ENCODE peak calls at places on chromosome 17, in four cellular contexts. D, W, O and K are unnamed samples.
A peak's percentile ranks its signal among the peaks of the same experiment; 100 is the strongest.

GRCh38 chr17:69358688-69359596 is 32.0 kb upstream of the ABCA5 start:
- DNase-seq in W (peak; percentile 6), O (no peak), D (peak; percentile 29), K (peak; percentile 44)

GRCh38 chr17:19023209-19023999 is 18.8 kb upstream of the FAM83G start:
- DNase-seq in O (no peak), W (peak; percentile 53), D (no peak), K (no peak)

GRCh38 chr17:29162909-29163341 is 17.3 kb downstream of the MYO18A start:
- DNase-seq in D (no peak), W (peak; percentile 95), O (no peak), K (no peak)

GRCh38 chr17:9115446-9116265 is 94.3 kb downstream of the NTN1 start:
- DNase-seq in W (peak; percentile 9), O (peak; percentile 6), D (peak; percentile 78), K (peak; percentile 4)

GRCh38 chr17:20206591-20206990 is 197.4 kb downstream of the SPECC1 start:
- DNase-seq in W (no peak), O (peak; percentile 83), D (peak; percentile 73), K (no peak)

GRCh38 chr17:76866774-76867577 is 1.2 kb upstream of the MGAT5B start:
- DNase-seq in W (no peak), D (no peak), O (peak; percentile 60), K (no peak)

GRCh38 chr17:50203086-50203485 is 1.7 kb upstream of the COL1A1 start:
- DNase-seq in W (no peak), O (peak; percentile 55), D (no peak), K (no peak)

GRCh38 chr17:74759243-74759801 is 10.9 kb downstream of the NHERF1 start:
- DNase-seq in W (no peak), O (no peak), D (no peak), K (no peak)

GRCh38 chr17:15510361-15510760 is 42.9 kb upstream of the CDRT4 start:
- DNase-seq in W (no peak), D (peak; percentile 41), O (peak; percentile 83), K (no peak)

GRCh38 chr17:55381017-55381770 is 40.4 kb downstream of the MMD start:
- DNase-seq in O (no peak), D (no peak), W (no peak), K (no peak)

DNA sequence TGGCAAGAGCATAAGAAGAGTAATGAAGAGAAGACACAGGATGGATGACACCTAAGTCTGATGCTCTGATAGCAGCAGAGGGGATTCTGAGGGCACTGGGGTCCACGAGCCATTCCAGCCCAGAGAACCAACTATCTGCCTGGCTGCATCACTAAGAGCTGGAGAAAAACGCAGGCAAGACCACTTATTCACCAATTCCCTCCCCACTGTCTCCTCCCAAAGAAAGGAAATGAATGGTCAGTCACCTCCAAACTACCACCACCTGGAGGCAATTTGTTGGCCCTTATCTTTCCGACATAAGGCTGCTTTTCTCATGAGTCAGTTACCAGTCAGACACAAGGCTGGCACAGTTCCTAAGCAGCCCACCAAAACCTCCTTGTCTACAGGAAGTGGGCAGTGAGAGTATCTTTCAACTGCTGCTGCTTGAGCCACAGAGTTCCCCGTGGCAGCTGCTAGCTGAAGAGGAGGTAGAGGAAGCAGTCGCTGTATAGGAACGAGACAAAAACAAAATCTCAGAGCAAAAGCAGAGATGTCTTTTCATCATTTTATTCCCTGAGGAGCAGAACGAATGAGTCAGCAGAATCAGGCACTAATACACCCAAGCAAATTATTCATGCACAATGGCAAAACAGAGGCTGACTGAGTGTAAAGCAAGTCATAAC is 111.1 kb downstream of the SMG6 start:
- DNase-seq in D (peak; percentile 76), O (peak; percentile 99), W (peak; percentile 42), K (no peak)
- TF ChIP-seq MAZ in D (no peak), O (peak; percentile 15), W (no peak), K (no peak)

GRCh38 chr17:58268774-58269556 is 11.8 kb downstream of the MPO start:
- DNase-seq in D (no peak), O (no peak), W (no peak), K (no peak)

GRCh38 chr17:58267347-58268324 is 13.1 kb downstream of the MPO start:
- DNase-seq in D (no peak), O (no peak), W (no peak), K (no peak)

GRCh38 chr17:58265902-58266875 is 14.5 kb downstream of the MPO start:
- DNase-seq in O (no peak), D (no peak), W (no peak), K (no peak)

GRCh38 chr17:58269557-58270291 is 11.0 kb downstream of the MPO start:
- DNase-seq in O (no peak), D (no peak), W (no peak), K (no peak)

DNA sequence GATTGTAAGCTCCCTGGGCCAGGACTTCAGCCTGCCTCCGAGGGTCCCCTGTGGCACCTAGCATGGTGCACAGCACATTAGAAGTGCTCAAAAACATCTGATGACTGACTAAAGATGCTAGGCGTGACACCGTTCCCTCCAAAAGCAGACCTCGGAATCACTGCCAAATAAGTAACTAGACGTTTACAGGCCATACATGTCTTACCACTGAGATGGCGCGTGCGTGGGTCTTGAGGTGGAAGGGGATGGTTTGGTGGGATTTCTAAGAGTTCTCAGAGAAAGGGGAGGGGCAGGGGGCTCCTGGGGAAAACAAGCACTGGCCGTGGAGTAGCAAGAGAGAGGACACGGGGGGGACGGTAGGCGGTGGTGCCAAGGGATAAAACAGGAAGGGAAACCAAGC is 12.4 kb downstream of the MPO start:
- DNase-seq in D (no peak), O (no peak), W (no peak), K (no peak)
- TF ChIP-seq MAZ in D (no peak), O (no peak), W (no peak), K (no peak)

DNA sequence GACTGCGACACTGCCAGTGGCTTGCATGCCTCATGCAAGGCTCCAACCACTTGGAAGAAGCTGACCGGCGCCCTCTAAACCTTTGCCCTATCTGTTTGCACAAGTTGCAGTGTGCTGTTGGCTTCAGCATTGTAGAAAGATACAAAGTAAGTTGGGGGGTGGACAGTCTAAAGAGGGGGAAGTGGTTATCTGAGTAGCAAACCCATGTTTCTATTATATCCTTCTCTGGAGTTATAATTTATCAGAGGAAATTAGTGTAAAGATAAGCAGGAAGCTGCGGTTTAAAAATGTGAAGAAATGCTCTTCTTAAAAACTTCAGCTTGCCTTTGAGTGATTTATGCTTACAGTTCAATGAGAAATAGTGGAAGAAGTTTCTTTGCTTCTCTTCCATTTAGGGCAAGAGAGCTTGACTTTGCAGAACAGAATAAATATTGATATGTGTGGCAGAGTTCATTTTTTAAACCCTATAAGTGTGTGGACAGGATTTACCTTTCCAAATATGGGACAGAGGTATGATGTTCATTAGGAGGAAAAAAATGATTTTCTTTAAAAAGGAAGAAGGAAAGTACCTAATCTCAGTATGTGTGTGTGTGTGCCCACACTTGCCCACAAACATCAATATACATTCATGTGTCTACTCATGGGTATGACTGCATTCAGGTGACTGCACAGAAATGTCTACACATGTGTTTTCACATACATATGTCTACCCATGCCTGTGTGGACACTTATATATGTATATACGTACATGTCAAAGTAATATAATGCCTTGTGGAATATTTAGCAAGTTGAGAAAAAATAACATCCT is 8.1 kb downstream of the AMZ2 start:
- DNase-seq in D (no peak), O (no peak), W (peak; percentile 64), K (peak; percentile 40)
- TF ChIP-seq MAZ in D (no peak), O (no peak), W (no peak), K (no peak)

DNA sequence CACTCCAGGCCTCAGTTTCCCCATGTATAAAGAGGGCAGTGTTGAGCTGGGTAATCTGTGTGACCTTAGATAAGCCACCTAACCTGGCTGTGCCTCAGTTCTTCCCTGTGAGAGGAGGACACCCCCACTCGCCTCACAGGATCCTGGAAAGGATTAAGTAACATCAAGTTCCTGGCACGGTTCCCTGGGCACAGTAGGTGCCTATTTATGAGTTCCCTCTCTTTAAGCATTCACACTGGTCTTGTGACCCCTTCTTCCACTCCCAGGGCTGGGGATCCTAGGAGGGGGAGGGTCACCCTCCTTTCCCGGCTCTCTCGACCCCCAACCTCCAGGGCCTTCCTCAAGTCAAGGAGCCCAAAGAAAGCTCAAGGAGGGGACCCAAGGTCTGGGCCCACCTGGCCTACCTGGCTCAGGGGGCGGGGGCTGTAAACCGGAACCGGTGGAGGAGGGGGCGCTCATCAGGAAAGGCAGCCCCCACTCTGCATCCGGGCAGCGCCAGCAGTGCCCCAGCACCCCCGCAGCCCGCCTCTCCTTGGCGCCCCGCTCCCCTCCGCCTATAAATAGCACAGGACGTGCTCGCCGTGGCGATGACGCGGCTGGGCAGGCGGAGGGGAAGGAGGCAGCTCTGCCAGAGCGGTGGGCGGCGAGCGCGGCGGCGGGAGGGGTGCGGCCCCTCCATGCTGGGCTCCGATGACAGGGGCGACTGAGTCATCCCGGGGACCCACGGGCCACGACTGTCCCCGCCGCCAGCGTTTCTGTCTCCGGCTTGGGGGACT is 9.4 kb downstream of the RPL19 start:
- DNase-seq in O (peak; percentile 69), D (no peak), W (no peak), K (no peak)
- TF ChIP-seq MAZ in O (peak; percentile 82), D (no peak), W (no peak), K (no peak)

GRCh38 chr17:6508519-6509294 is 47.6 kb downstream of the PITPNM3 start:
- DNase-seq in W (no peak), O (no peak), D (no peak), K (no peak)

GRCh38 chr17:6509921-6510320 is 46.4 kb downstream of the PITPNM3 start:
- DNase-seq in D (no peak), W (no peak), O (no peak), K (no peak)

GRCh38 chr17:6512552-6512951 is 43.8 kb downstream of the PITPNM3 start:
- DNase-seq in D (no peak), W (no peak), O (peak; percentile 13), K (no peak)

GRCh38 chr17:6509295-6509771 is 47.0 kb downstream of the PITPNM3 start:
- DNase-seq in D (no peak), O (peak; percentile 37), W (peak; percentile 18), K (no peak)

DNA sequence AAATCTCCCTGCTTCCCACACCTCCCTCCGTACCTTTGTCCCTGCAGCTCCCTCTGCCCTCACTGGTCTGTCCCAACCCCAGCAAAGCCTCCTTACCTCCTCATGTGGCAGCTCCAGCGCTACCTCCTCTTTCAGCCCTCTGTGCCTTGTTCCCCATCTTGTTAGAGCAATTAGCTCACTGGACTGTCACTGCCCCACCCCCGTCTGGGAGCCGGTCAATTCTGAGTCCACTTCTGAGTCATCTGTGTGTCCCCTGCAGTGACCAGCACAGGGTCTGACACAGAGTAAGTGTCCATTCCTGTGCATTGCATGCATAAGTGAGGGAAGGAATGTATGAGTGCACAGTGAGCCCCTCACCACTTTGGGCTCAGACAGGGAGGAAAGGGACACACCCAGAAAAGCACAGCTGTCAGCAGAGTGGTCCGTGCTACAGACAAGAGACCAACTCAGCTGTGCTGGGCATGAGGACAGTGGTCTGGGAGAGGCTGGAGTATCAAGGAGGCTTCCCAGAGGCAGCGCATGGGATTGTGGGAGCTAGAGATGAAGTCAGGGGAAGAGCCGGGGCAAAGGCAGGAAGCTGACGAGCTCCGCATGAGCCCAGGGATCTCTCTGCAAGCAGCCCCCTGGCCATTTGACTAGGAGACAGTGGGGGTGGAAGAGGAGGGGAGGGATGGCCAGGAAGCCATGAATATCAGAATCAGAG is 45.9 kb downstream of the PITPNM3 start:
- DNase-seq in W (peak; percentile 13), O (peak; percentile 28), D (no peak), K (no peak)
- TF ChIP-seq MAZ in W (no peak), O (no peak), D (no peak), K (no peak)

DNA sequence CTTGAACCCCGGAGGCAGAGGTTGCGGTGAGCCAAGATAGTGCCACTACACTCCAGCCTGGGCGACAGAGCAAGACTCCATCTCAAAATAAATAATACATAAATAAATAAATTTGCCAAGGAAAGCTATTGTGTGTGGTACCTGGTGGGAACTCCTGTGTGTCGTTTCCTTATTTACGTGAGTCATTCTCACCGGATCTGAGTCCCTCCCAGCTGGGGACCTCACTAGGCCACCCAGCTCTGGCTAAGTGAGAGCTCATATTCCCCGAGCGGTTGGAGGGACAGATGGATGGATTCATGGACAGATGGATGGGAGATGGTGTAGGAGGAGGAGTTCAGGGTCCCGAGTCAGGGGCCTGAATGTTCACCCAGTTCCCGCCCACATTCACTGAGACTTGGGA is 22.9 kb upstream of the C1QL1 start:
- DNase-seq in O (no peak), D (no peak), W (no peak), K (no peak)
- TF ChIP-seq MAZ in O (no peak), D (no peak), W (no peak), K (no peak)